ENCODE peak calls at places on chromosomes 13 and 19, in five cellular contexts. R is MM.1S, O is neuronal stem cell, Y is fibroblast of lung, G is neural progenitor cell. F is an unnamed sample.
A peak's percentile ranks its signal among the peaks of the same experiment; 100 is the strongest.

GRCh38 chr13:82850644-82851043 is 1031.6 kb downstream of the SLITRK1 start:
- DNase-seq in R (no peak), O (no peak), Y (no peak), G (no peak), F (no peak)

GRCh38 chr13:42380420-42381164 is 108.6 kb downstream of the AKAP11 start:
- DNase-seq in R (peak; percentile 34), O (no peak), Y (no peak), G (no peak), F (no peak)

GRCh38 chr19:7926727-7927604 is 1.0 kb upstream of the CTXN1 start:
- DNase-seq in R (no peak), O (no peak), Y (no peak), G (no peak), F (no peak)

GRCh38 chr13:31556376-31556775 is 182.9 kb upstream of the RXFP2 start:
- DNase-seq in R (no peak), O (no peak), Y (peak; percentile 23), G (no peak), F (no peak)

GRCh38 chr19:5138606-5139594 is 170.0 kb downstream of the KDM4B start:
- DNase-seq in R (no peak), O (no peak), Y (peak; percentile 92), G (no peak), F (no peak)

GRCh38 chr13:110008816-110009215 is 222.4 kb upstream of the IRS2 start:
- DNase-seq in R (no peak), O (no peak), Y (peak; percentile 65), G (no peak), F (no peak)

GRCh38 chr13:75195479-75196111 is 286.4 kb downstream of the TBC1D4 start:
- DNase-seq in R (no peak), O (peak; percentile 61), Y (no peak), G (peak; percentile 79), F (no peak)

GRCh38 chr13:109687559-109688448 is 98.6 kb downstream of the IRS2 start:
- DNase-seq in R (no peak), O (no peak), Y (no peak), G (peak; percentile 63), F (no peak)

GRCh38 chr19:1245884-1246816 is 2.2 kb upstream of the MIDN start:
- DNase-seq in R (no peak), O (no peak), Y (no peak), G (peak; percentile 42), F (no peak)
- H3K4me1 ChIP-seq in R (peaks cover 21% of the 10 kb centered on the region), O (peaks cover 26% of the 10 kb centered on the region), Y (peaks cover 24% of the 10 kb centered on the region), G (peaks cover 8% of the 10 kb centered on the region), F (peaks cover 24% of the 10 kb centered on the region)

DNA sequence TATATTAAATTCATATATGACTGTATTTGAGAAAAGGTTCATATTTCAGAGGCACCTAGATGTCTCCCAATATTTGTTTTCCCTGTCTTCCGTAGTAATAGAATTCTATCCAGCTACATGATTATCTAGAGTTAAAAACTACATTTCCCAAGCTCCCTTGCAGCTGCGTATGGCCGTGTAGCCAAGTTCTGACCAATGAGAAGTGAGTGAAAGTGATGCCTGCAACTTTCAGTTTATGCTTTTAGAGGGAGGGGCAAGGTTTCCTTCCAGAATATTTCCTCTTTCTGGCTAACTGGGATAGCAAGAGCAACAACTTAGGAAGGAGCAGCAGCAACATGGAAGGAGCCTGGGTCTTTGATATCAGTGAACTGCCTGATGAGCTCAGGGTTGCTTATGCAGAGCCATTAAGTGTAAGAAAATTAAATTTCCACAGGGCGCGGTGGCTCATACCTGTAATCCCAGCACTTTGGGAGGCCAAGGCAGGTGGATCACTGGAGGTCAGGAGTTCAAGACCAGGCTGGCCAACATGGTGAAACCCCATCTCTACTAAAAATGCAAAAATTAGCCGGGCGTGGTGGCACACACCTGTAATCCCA is 23.2 kb upstream of the CYP2A13 start:
- DNase-seq in R (peak; percentile 26), O (no peak), Y (peak; percentile 11), G (peak; percentile 38), F (no peak)
- H2AFZ ChIP-seq in R (peak overlapping the region; percentile 14), O (peak overlapping the region; percentile 73), Y (peak overlapping the region; percentile 14), G (peak overlapping the region; percentile 93), F (no peak overlapping the region)

DNA sequence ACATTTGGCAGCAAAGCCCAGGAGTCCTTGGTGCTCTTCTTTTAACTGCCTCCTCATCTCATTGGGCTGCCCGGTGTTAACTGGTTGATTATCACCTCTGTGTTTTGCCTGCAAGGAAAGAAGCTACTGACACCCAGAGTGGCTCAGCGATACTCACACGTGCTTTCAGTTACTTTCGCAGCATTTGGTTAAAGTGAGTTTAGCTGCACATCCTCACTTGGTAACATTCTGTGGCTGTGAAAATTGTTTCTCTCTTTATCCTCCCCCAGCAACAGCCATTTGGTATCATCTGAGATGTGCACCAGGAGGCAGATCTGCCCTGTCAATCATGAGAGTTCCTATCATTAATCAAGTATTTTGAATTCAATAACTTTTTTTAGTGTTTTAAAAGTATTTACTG is 44.6 kb upstream of the GPR183 start:
- DNase-seq in R (no peak), O (no peak), Y (no peak), G (no peak), F (no peak)
- H3K4me1 ChIP-seq in R (peaks cover 19% of the 10 kb centered on the region), O (peaks cover 12% of the 10 kb centered on the region), Y (peaks cover 3% of the 10 kb centered on the region), G (no peaks in the 10 kb centered on the region), F (peaks cover 10% of the 10 kb centered on the region)

GRCh38 chr19:55605637-55606470 is at the start of gene ZNF865:
- DNase-seq in R (peak; percentile 71), O (no peak), Y (peak; percentile 87), G (peak; percentile 92), F (no peak)

GRCh38 chr19:55609326-55609725 is 3.9 kb downstream of the ZNF865 start:
- DNase-seq in R (no peak), O (no peak), Y (no peak), G (no peak), F (no peak)

GRCh38 chr19:55605207-55605636 is 225 bp upstream of the ZNF865 start:
- DNase-seq in R (peak; percentile 98), O (peak; percentile 99), Y (peak; percentile 92), G (peak; percentile 99), F (peak; percentile 89)

GRCh38 chr19:55606471-55606787 is 982 bp downstream of the ZNF865 start:
- DNase-seq in R (no peak), O (no peak), Y (no peak), G (no peak), F (no peak)

DNA sequence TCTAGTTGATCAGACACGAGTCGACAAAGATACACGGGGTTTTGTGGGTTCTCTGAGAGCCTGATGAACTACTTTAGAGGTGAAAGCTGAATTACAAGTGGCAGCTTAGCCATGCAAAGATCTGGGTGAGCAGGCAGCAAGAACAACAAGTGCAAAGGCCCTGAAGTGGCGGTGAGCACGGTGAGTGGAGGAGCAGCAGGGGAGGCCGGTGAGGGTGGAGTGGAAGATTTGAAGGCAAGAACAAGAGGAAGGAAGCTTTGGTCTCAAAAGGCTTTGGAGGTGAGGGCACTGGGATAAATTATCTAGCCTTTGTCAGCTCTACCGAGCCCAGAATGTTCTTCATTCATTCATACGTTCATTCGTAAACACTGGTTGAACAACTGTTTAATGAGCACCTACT is 1.4 kb downstream of the ZNF865 start:
- DNase-seq in R (no peak), O (no peak), Y (no peak), G (no peak), F (no peak)
- H2AFZ ChIP-seq in R (peak overlapping the region; percentile 1), O (no peak overlapping the region), Y (no peak overlapping the region), G (no peak overlapping the region), F (no peak overlapping the region)

GRCh38 chr19:41541990-41542584 is 33.9 kb upstream of the CEACAM21 start:
- DNase-seq in R (no peak), O (peak; percentile 63), Y (no peak), G (peak; percentile 57), F (no peak)
- H3K4me1 ChIP-seq in R (peaks cover 59% of the 10 kb centered on the region), O (peaks cover 2% of the 10 kb centered on the region), Y (no peaks in the 10 kb centered on the region), G (no peaks in the 10 kb centered on the region), F (no peaks in the 10 kb centered on the region)

GRCh38 chr19:18435185-18435841 is 2.6 kb downstream of the ISYNA1 start:
- DNase-seq in R (no peak), O (no peak), Y (no peak), G (no peak), F (no peak)

GRCh38 chr19:18433039-18433691 is 4.8 kb downstream of the ISYNA1 start:
- DNase-seq in R (no peak), O (no peak), Y (no peak), G (peak; percentile 50), F (no peak)

GRCh38 chr19:18434411-18435184 is 3.3 kb downstream of the ISYNA1 start:
- DNase-seq in R (no peak), O (no peak), Y (no peak), G (no peak), F (no peak)

GRCh38 chr19:18432275-18433038 is 5.5 kb downstream of the ISYNA1 start:
- DNase-seq in R (no peak), O (no peak), Y (no peak), G (no peak), F (no peak)

GRCh38 chr19:18433735-18434398 is 4.1 kb downstream of the ISYNA1 start:
- DNase-seq in R (no peak), O (no peak), Y (no peak), G (peak; percentile 70), F (no peak)
- H2AFZ ChIP-seq in R (no peak overlapping the region), O (no peak overlapping the region), Y (no peak overlapping the region), G (no peak overlapping the region), F (no peak overlapping the region)

DNA sequence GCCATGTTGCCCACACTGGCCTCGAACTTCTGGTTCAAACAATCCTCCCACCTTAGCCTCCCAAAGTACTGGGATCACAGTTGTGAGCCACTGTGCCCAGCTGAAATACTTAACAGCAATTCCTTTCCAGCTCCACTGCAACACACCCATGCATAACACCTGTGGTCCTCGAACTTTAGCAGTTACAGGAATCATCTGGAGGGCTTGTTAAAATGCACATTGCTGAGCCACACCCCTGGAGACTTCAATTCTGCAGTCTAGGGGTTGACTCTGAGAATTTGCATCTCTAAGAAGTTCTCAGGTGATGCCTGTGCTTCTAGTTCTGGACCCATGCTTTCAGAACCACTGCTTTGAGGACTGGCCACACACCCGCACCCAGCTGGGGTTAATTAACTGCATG is 53.1 kb upstream of the UBL3 start:
- DNase-seq in R (no peak), O (no peak), Y (no peak), G (no peak), F (no peak)
- H3K4me1 ChIP-seq in R (peaks cover 12% of the 10 kb centered on the region), O (peaks cover 2% of the 10 kb centered on the region), Y (peaks cover 3% of the 10 kb centered on the region), G (no peaks in the 10 kb centered on the region), F (peaks cover 27% of the 10 kb centered on the region)

F was measured in keratinocyte.